ENCODE peak calls at places on chromosome 7, in four cellular contexts. V is ovary, K is hepatocyte, L is AG09319. W is an unnamed sample.

GRCh38 chr7:54252256-54253035 is 289.7 kb upstream of the VSTM2A start:
- DNase-seq in K (no peak), L (no peak), V (no peak), W (no peak)

GRCh38 chr7:99562832-99563231 is 4.4 kb downstream of the ZNF655 start:
- DNase-seq in V (no peak), K (peak; percentile 83), L (peak; percentile 92), W (peak; percentile 91)

GRCh38 chr7:1847260-1848001 is 177.4 kb downstream of the ELFN1 start:
- DNase-seq in L (no peak), K (no peak), V (no peak), W (no peak)

GRCh38 chr7:158273138-158273651 is 314.4 kb downstream of the PTPRN2 start:
- DNase-seq in L (no peak), V (no peak), K (no peak), W (no peak)

GRCh38 chr7:137871173-137871915 is 24.6 kb upstream of the DGKI start:
- DNase-seq in K (no peak), V (no peak), L (no peak), W (no peak)

GRCh38 chr7:127766831-127767489 is 115.0 kb downstream of the SND1 start:
- DNase-seq in L (no peak), K (no peak), V (no peak), W (no peak)

GRCh38 chr7:94022550-94022949 is 18.4 kb upstream of the BET1 start:
- DNase-seq in L (no peak), K (no peak), V (no peak), W (no peak)

GRCh38 chr7:155211761-155212160 is 85.9 kb upstream of the INSIG1 start:
- DNase-seq in L (no peak), V (no peak), K (no peak), W (no peak)

GRCh38 chr7:102883098-102883860 is 29.5 kb upstream of the LRRC17 start:
- DNase-seq in L (no peak), V (no peak), K (no peak), W (no peak)

GRCh38 chr7:95141755-95142154 is 182.6 kb downstream of the PON1 start:
- DNase-seq in V (no peak), L (no peak), K (no peak), W (no peak)

GRCh38 chr7:107196834-107197610 is 28.2 kb downstream of the HBP1 start:
- DNase-seq in L (no peak), V (no peak), K (no peak), W (no peak)

W was measured in smooth muscle cell of the brain vasculature.